ENCODE peak calls at places on chromosomes 13 and 19, in seven cellular contexts. One of them, this sample, is unnamed.

GRCh38 chr13:95677564-95678386 is 836 bp downstream of the DNAJC3 start:
- DNase-seq in EL: peak; percentile 44
- DNase-seq in kidney epithelial cell: no peak
- DNase-seq in GM12878: no peak
- DNase-seq in activated naive CD8-positive, alpha-beta T cell treated with anti-CD3 and anti-CD28 coated beads, Interleukin-2, amount 50 U/mL, for 24 hours: no peak
- DNase-seq in ELF-1: peak; percentile 48
- DNase-seq in PC-3: peak; percentile 21
- DNase-seq in this sample: no peak

GRCh38 chr13:62879071-62879470 is 1463.4 kb upstream of the PCDH20 start:
- DNase-seq in EL: peak; percentile 52
- DNase-seq in kidney epithelial cell: no peak
- DNase-seq in GM12878: no peak
- DNase-seq in activated naive CD8-positive, alpha-beta T cell treated with anti-CD3 and anti-CD28 coated beads, Interleukin-2, amount 50 U/mL, for 24 hours: no peak
- DNase-seq in ELF-1: no peak
- DNase-seq in PC-3: peak; percentile 11
- DNase-seq in this sample: peak; percentile 49

GRCh38 chr19:19485161-19485997 is 30.0 kb downstream of the TSSK6 start:
- DNase-seq in EL: peak; percentile 62
- DNase-seq in kidney epithelial cell: no peak
- DNase-seq in GM12878: no peak
- DNase-seq in activated naive CD8-positive, alpha-beta T cell treated with anti-CD3 and anti-CD28 coated beads, Interleukin-2, amount 50 U/mL, for 24 hours: no peak
- DNase-seq in ELF-1: peak; percentile 63
- DNase-seq in PC-3: no peak
- DNase-seq in this sample: no peak

GRCh38 chr13:102040812-102041211 is 361.0 kb downstream of the FGF14 start:
- DNase-seq in EL: no peak
- DNase-seq in kidney epithelial cell: no peak
- DNase-seq in GM12878: no peak
- DNase-seq in activated naive CD8-positive, alpha-beta T cell treated with anti-CD3 and anti-CD28 coated beads, Interleukin-2, amount 50 U/mL, for 24 hours: no peak
- DNase-seq in ELF-1: no peak
- DNase-seq in PC-3: no peak
- DNase-seq in this sample: no peak

GRCh38 chr13:110713981-110714797 is 689 bp downstream of the ING1 start:
- DNase-seq in EL: peak; percentile 48
- DNase-seq in kidney epithelial cell: no peak
- DNase-seq in GM12878: no peak
- DNase-seq in activated naive CD8-positive, alpha-beta T cell treated with anti-CD3 and anti-CD28 coated beads, Interleukin-2, amount 50 U/mL, for 24 hours: peak; percentile 72
- DNase-seq in ELF-1: peak; percentile 23
- DNase-seq in PC-3: peak; percentile 14
- DNase-seq in this sample: no peak

GRCh38 chr19:40269216-40269940 is 15.8 kb downstream of the AKT2 start:
- DNase-seq in EL: no peak
- DNase-seq in kidney epithelial cell: no peak
- DNase-seq in GM12878: no peak
- DNase-seq in activated naive CD8-positive, alpha-beta T cell treated with anti-CD3 and anti-CD28 coated beads, Interleukin-2, amount 50 U/mL, for 24 hours: no peak
- DNase-seq in ELF-1: no peak
- DNase-seq in PC-3: no peak
- DNase-seq in this sample: no peak

GRCh38 chr19:8445488-8446001 is 770 bp downstream of the HNRNPM start:
- DNase-seq in EL: peak; percentile 51
- DNase-seq in kidney epithelial cell: no peak
- DNase-seq in GM12878: no peak
- DNase-seq in activated naive CD8-positive, alpha-beta T cell treated with anti-CD3 and anti-CD28 coated beads, Interleukin-2, amount 50 U/mL, for 24 hours: peak; percentile 66
- DNase-seq in ELF-1: no peak
- DNase-seq in PC-3: peak; percentile 46
- DNase-seq in this sample: no peak

GRCh38 chr13:98442391-98443230 is 134.3 kb downstream of the STK24 start:
- DNase-seq in EL: no peak
- DNase-seq in kidney epithelial cell: no peak
- DNase-seq in GM12878: no peak
- DNase-seq in activated naive CD8-positive, alpha-beta T cell treated with anti-CD3 and anti-CD28 coated beads, Interleukin-2, amount 50 U/mL, for 24 hours: no peak
- DNase-seq in ELF-1: no peak
- DNase-seq in PC-3: no peak
- DNase-seq in this sample: no peak